ENCODE peak calls at places on chromosomes 7 and 10, in four cellular contexts. S is K562, G is HepG2, X is GM12878. A is an unnamed sample.

GRCh38 chr7:90877201-90877600 is 281.1 kb downstream of the CDK14 start:
- DNase-seq in S (no peak), G (no peak), X (peak), A (no peak)

GRCh38 chr7:42770106-42770505 is 141.8 kb downstream of the C7orf25 start:
- DNase-seq in S (no peak), G (no peak), X (no peak), A (no peak)

GRCh38 chr7:149125189-149125863 is 798 bp downstream of the ZNF425 start:
- DNase-seq in S (no peak), G (no peak), X (no peak), A (no peak)

GRCh38 chr10:105029285-105029684 is 388.2 kb downstream of the SORCS3 start:
- DNase-seq in S (no peak), G (no peak), X (no peak), A (no peak)

GRCh38 chr10:12710594-12711343 is 290.7 kb downstream of the CCDC3 start:
- DNase-seq in S (peak), G (peak), X (peak), A (peak)

GRCh38 chr7:96167424-96167823 is 154.5 kb downstream of the SLC25A13 start:
- DNase-seq in S (no peak), G (no peak), X (peak), A (no peak)

GRCh38 chr7:156017431-156017830 is 205.2 kb upstream of the SHH start:
- DNase-seq in S (no peak), G (no peak), X (no peak), A (no peak)

GRCh38 chr10:22086730-22087364 is 83.3 kb upstream of the DNAJC1 start:
- DNase-seq in S (peak), G (peak), X (no peak), A (no peak)

GRCh38 chr10:35934637-35934995 is 292.5 kb upstream of the FZD8 start:
- DNase-seq in S (no peak), G (no peak), X (no peak), A (no peak)

GRCh38 chr7:52525772-52526341 is 509.6 kb upstream of the POM121L12 start:
- DNase-seq in S (no peak), G (no peak), X (no peak), A (no peak)

GRCh38 chr7:115038158-115038557 is 116.3 kb downstream of the MDFIC start:
- DNase-seq in S (no peak), G (no peak), X (no peak), A (no peak)

GRCh38 chr7:159192013-159192412 is 47.3 kb upstream of the VIPR2 start:
- DNase-seq in S (no peak), G (no peak), X (no peak), A (no peak)

GRCh38 chr10:103618575-103619423 is 125.3 kb downstream of the NEURL1 start:
- DNase-seq in S (peak), G (no peak), X (no peak), A (no peak)

GRCh38 chr10:76033457-76034196 is 602.2 kb downstream of the LRMDA start:
- DNase-seq in S (no peak), G (peak), X (peak), A (peak)

GRCh38 chr7:5636914-5637313 is 144.5 kb downstream of the RNF216 start:
- DNase-seq in S (peak), G (no peak), X (no peak), A (peak)

GRCh38 chr10:25815236-25815635 is 118.8 kb upstream of the MYO3A start:
- DNase-seq in S (no peak), G (no peak), X (no peak), A (no peak)

GRCh38 chr10:62917475-62918238 is 101.5 kb upstream of the EGR2 start:
- DNase-seq in S (no peak), G (no peak), X (no peak), A (no peak)

GRCh38 chr7:29723599-29723998 is 82.7 kb upstream of the WIPF3 start:
- DNase-seq in S (peak), G (no peak), X (no peak), A (peak)

GRCh38 chr7:155190608-155191536 is 106.8 kb upstream of the INSIG1 start:
- DNase-seq in S (peak), G (no peak), X (no peak), A (peak)

GRCh38 chr7:21946228-21946709 is 570 bp upstream of the CDCA7L start:
- DNase-seq in S (no peak), G (no peak), X (no peak), A (no peak)

GRCh38 chr7:3416453-3416852 is 115.4 kb downstream of the SDK1 start:
- DNase-seq in S (no peak), G (no peak), X (no peak), A (no peak)
- H3K4me2 ChIP-seq in S (no peak), G (no peak), X (no peak), A (no peak)

GRCh38 chr7:64998865-64999164 is 7.7 kb downstream of the ERV3-1 start:
- DNase-seq in S (no peak), G (no peak), X (no peak), A (no peak)

GRCh38 chr7:64997164-64997908 is 6.5 kb upstream of the ZNF117 start:
- DNase-seq in S (no peak), G (no peak), X (no peak), A (no peak)

GRCh38 chr7:64996305-64996704 is 5.5 kb upstream of the ZNF117 start:
- DNase-seq in S (no peak), G (no peak), X (no peak), A (no peak)

GRCh38 chr7:64999165-65000004 is 7.1 kb downstream of the ERV3-1 start:
- DNase-seq in S (peak), G (peak), X (peak), A (peak)

DNA sequence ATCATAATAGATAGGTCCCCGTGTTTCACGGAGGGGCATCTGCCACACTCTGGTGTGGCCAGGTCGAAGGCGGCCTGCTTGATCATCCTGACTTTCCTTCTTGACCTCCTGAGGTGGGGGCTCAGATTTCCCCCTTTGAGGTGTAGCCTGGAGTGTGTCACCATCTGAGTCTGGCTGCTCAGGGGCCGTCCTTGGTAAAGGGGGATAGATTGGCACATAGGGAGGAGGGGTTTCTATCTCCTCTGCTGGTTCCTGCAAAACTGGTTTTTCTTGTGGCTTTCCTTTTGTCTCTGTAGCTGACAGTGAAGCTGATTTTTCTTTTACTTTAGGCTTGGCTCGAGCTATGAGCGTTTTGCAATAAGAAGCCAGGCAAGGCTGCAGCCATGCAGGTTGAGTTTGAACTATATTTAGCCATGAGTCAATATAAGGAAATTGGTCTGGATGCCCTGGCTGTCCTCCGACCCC is 7.1 kb upstream of the ZNF117 start:
- DNase-seq in S (no peak), G (no peak), X (no peak), A (no peak)
- TF ChIP-seq MYC in S (no peak), G (no peak), X (no peak), A (no peak)

DNA sequence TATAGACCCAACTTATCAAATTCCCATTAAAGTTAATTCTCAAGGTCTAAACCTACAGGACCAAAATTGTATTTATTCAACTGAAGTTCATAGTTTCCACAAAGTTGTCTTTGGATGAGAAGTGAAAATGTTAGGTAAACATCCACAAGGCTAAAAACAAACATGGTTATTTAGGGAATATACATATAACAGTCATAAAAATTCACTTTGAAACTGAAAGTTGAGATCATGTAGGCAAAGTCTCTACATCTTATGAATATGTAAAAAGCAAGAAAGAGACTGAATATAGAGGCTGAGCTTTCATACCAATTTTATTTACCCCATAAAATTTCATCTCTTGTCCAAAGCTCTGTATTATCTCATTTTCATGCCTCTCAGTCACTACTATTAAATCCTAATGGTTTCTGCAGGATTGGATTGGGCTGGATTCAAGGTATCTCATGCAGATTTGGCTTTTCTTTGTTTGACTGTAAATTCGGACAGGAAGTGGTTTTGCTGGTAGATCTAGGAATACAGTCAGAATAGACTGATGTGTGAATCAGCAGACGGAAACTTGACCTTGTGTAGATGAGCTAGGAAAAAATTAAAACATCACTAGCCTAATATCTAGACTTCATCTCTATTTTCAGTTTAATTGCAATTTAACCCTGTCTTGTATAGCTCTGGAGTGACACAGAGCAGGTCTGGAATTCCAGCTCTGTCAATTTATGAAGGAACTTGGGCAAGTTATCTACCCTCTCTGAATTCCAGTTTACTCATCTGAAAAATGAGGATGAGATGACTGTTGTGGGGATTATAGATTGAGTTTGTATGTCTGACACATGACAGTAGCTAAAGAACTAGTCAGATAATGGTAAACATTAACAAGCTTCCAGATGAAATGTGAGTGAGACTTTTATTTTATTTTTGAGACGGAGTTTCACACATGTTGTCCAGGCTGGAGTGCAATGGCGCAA is 27.3 kb upstream of the SKAP2 start:
- DNase-seq in S (no peak), G (no peak), X (peak), A (no peak)
- H2AFZ ChIP-seq in S (no peak), G (no peak), X (no peak), A (no peak)

GRCh38 chr10:51937736-51938135 is 238.3 kb upstream of the CSTF2T start:
- DNase-seq in S (no peak), G (no peak), X (no peak), A (no peak)

GRCh38 chr10:51934373-51934772 is 235.0 kb upstream of the CSTF2T start:
- DNase-seq in S (no peak), G (no peak), X (no peak), A (no peak)

GRCh38 chr10:51932530-51932929 is 233.1 kb upstream of the CSTF2T start:
- DNase-seq in S (no peak), G (no peak), X (no peak), A (peak)

GRCh38 chr10:51937313-51937712 is 237.9 kb upstream of the CSTF2T start:
- DNase-seq in S (no peak), G (no peak), X (no peak), A (no peak)
- H3K4me2 ChIP-seq in S (no peak), G (no peak), X (no peak), A (no peak)

DNA sequence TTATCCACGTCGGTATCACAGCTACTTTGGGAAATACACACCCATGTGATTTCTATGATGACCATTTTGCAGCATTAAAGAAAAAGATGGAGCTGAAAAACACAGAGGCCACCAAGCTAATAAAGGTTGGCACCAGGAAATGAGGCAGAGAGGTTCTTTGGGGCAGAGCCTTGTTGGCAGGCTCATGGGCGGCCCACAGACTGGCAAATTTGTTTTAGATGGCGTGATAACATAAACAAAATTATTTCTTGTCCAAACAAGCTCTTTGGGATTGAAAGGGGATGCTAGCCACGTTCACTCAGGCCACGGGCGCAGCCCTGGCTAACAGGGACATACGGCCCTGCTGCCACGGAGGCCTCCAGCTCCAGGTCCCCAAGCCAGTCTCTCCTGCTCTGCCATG is 135.9 kb upstream of the ZMIZ1 start:
- DNase-seq in S (no peak), G (no peak), X (no peak), A (no peak)
- TF ChIP-seq MYC in S (no peak), G (no peak), X (no peak), A (no peak)

DNA sequence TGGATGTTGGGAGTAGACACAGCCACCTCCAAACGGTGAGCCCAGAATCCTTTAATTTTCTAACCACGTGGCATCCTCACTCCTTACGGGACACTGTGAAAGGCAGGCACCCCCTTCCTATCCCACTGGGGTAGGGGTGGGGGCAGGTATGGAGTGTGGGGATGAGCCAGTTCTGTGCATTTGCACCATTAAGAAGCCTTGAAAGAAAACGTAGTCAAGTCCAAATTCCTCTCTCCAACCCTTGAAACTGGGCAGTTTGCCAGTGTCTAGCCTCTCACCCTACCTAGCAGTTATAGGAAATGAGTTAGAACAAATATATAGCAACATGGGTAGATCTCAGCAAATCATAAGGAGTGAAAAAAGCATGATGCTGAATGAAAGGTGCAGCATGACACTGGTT is 92.4 kb upstream of the LEP start:
- DNase-seq in S (no peak), G (no peak), X (no peak), A (no peak)
- H2AFZ ChIP-seq in S (no peak), G (no peak), X (no peak), A (no peak)

A was measured in endothelial cell of umbilical vein.